ENCODE peak calls at places on chromosomes 5 and 9, in nine cellular contexts. K, V, E, H, G, Y, B, F and Z are unnamed samples.

GRCh38 chr9:131457746-131458145 is 45.0 kb upstream of the POMT1 start:
- DNase-seq in Y (no peak), G (no peak), E (no peak), F (no peak), B (no peak), V (no peak), H (no peak), K (no peak), Z (no peak)

GRCh38 chr5:52878671-52879070 is 91.0 kb downstream of the ITGA1 start:
- DNase-seq in V (no peak), E (no peak), K (no peak), H (no peak), F (peak), Y (no peak), G (no peak), B (no peak), Z (no peak)

GRCh38 chr5:40797273-40798011 is 732 bp downstream of the PRKAA1 start:
- DNase-seq in G (peak), E (peak), F (peak), Y (peak), K (peak), V (peak), H (peak), B (peak), Z (peak)

GRCh38 chr9:520315-520714 is 305.6 kb downstream of the DOCK8 start:
- DNase-seq in Y (no peak), K (no peak), V (no peak), H (no peak), F (no peak), G (no peak), B (no peak), E (no peak), Z (no peak)

GRCh38 chr5:33806736-33807442 is 84.9 kb downstream of the ADAMTS12 start:
- DNase-seq in K (no peak), V (no peak), Y (no peak), E (no peak), G (no peak), F (peak), B (no peak), H (no peak), Z (no peak)

GRCh38 chr5:45578270-45578669 is 117.9 kb downstream of the HCN1 start:
- DNase-seq in F (no peak), E (no peak), Y (no peak), H (no peak), B (no peak), K (no peak), V (no peak), G (no peak), Z (no peak)

GRCh38 chr5:163330723-163331668 is 106.4 kb upstream of the CCNG1 start:
- DNase-seq in G (no peak), V (no peak), F (no peak), K (no peak), E (no peak), H (no peak), Y (no peak), B (no peak), Z (no peak)

GRCh38 chr5:176529824-176530195 is 7.4 kb downstream of the RNF44 start:
- DNase-seq in Y (no peak), E (no peak), B (no peak), K (no peak), F (no peak), G (peak), V (no peak), H (peak), Z (no peak)

GRCh38 chr5:55062039-55062779 is 38.2 kb downstream of the GZMK start:
- DNase-seq in H (peak), B (no peak), E (no peak), Y (no peak), V (no peak), K (no peak), F (no peak), G (no peak), Z (no peak)

GRCh38 chr9:88741335-88741734 is 206.4 kb downstream of the NXNL2 start:
- DNase-seq in K (no peak), H (peak), Y (no peak), E (no peak), B (no peak), G (no peak), F (no peak), V (no peak), Z (no peak)

GRCh38 chr5:9686211-9686610 is 56.1 kb upstream of the TAS2R1 start:
- DNase-seq in Y (no peak), F (peak), V (no peak), H (no peak), E (no peak), K (no peak), B (no peak), G (no peak), Z (no peak)

GRCh38 chr5:120405291-120405864 is 58.7 kb upstream of the PRR16 start:
- DNase-seq in B (no peak), G (no peak), H (no peak), E (no peak), V (no peak), F (peak), Y (no peak), K (no peak), Z (no peak)

GRCh38 chr5:138274189-138274853 is at the start of gene GFRA3:
- DNase-seq in V (no peak), H (peak), G (no peak), Y (no peak), B (no peak), E (no peak), F (no peak), K (no peak), Z (no peak)

GRCh38 chr5:73770601-73771025 is 144.6 kb downstream of the ARHGEF28 start:
- DNase-seq in B (no peak), V (no peak), H (no peak), K (no peak), F (peak), G (no peak), E (no peak), Y (no peak), Z (no peak)

GRCh38 chr5:10913181-10913810 is 152.3 kb upstream of the DAP start:
- DNase-seq in G (no peak), B (no peak), E (no peak), H (no peak), V (no peak), Y (no peak), F (no peak), K (no peak), Z (no peak)

GRCh38 chr9:104743377-104743985 is 4.0 kb upstream of the NIPSNAP3A start:
- DNase-seq in K (no peak), B (peak), G (no peak), E (no peak), F (peak), Y (peak), V (peak), H (peak), Z (no peak)

GRCh38 chr5:150122536-150123481 is 32.8 kb downstream of the PDGFRB start:
- DNase-seq in H (no peak), V (no peak), F (no peak), Y (no peak), G (no peak), K (no peak), E (no peak), B (no peak), Z (peak)